ENCODE peak calls at places on chromosomes 11 and 22, in six cellular contexts. D is transverse colon, H is sigmoid colon, N is A549, F is suprapubic skin, P is GM12878. Q is an unnamed sample.

GRCh38 chr11:31641477-31642062 is 132.0 kb downstream of the ELP4 start:
- DNase-seq in D (peak), H (no peak), N (peak), F (no peak), P (no peak), Q (no peak)

GRCh38 chr11:123246749-123247497 is 51.9 kb upstream of the CLMP start:
- DNase-seq in D (peak), H (peak), N (peak), F (peak), P (no peak), Q (peak)

GRCh38 chr11:126891556-126892217 is 108.9 kb downstream of the KIRREL3 start:
- DNase-seq in D (no peak), H (no peak), N (no peak), F (no peak), P (no peak), Q (no peak)

GRCh38 chr11:76371170-76371569 is 9.8 kb downstream of the THAP12 start:
- DNase-seq in D (no peak), H (no peak), N (peak), F (no peak), P (peak), Q (no peak)

GRCh38 chr22:26547837-26548236 is 35.6 kb upstream of the TFIP11 start:
- DNase-seq in D (no peak), H (no peak), N (no peak), F (no peak), P (no peak), Q (no peak)

GRCh38 chr11:17405232-17406005 is 17.0 kb upstream of the KCNJ11 start:
- DNase-seq in D (peak), H (peak), N (peak), F (no peak), P (no peak), Q (peak)

GRCh38 chr11:5548440-5548839 is at the start of gene OR52H1:
- DNase-seq in D (no peak), H (no peak), N (no peak), F (no peak), P (no peak), Q (no peak)

GRCh38 chr11:73866586-73866996 is 10.1 kb downstream of the COA4 start:
- DNase-seq in D (peak), H (peak), N (peak), F (no peak), P (no peak), Q (no peak)

GRCh38 chr11:118838905-118839553 is 44.7 kb upstream of the CXCR5 start:
- DNase-seq in D (no peak), H (no peak), N (no peak), F (no peak), P (peak), Q (no peak)

GRCh38 chr11:60872952-60873524 is 5.7 kb downstream of the ZP1 start:
- DNase-seq in D (peak), H (peak), N (no peak), F (peak), P (no peak), Q (no peak)

GRCh38 chr11:57674251-57674650 is 6.3 kb downstream of the ZDHHC5 start:
- DNase-seq in D (no peak), H (no peak), N (no peak), F (no peak), P (no peak), Q (no peak)

GRCh38 chr11:31822604-31823371 is 11.7 kb upstream of the PAX6 start:
- DNase-seq in D (no peak), H (no peak), N (no peak), F (no peak), P (no peak), Q (no peak)

GRCh38 chr11:118785362-118785761 is 5.6 kb downstream of the DDX6 start:
- DNase-seq in D (no peak), H (no peak), N (no peak), F (no peak), P (no peak), Q (no peak)

GRCh38 chr11:124900464-124900863 is 2.8 kb upstream of the ROBO4 start:
- DNase-seq in D (no peak), H (peak), N (peak), F (no peak), P (no peak), Q (peak)

GRCh38 chr22:39920134-39920743 is 19.4 kb downstream of the GRAP2 start:
- DNase-seq in D (no peak), H (no peak), N (no peak), F (no peak), P (no peak), Q (no peak)

GRCh38 chr11:118998822-118999221 is 884 bp downstream of the CENATAC start:
- DNase-seq in D (no peak), H (no peak), N (peak), F (no peak), P (no peak), Q (no peak)

GRCh38 chr11:6497069-6497839 is at the start of gene DNHD1:
- DNase-seq in D (no peak), H (peak), N (no peak), F (no peak), P (no peak), Q (peak)

GRCh38 chr11:122354029-122354697 is 238.1 kb upstream of the BLID start:
- DNase-seq in D (no peak), H (no peak), N (no peak), F (no peak), P (no peak), Q (no peak)

GRCh38 chr22:21020802-21021429 is 6.0 kb downstream of the P2RX6 start:
- DNase-seq in D (no peak), H (no peak), N (no peak), F (no peak), P (no peak), Q (no peak)

GRCh38 chr11:13152736-13153541 is 124.7 kb upstream of the BMAL1 start:
- DNase-seq in D (no peak), H (no peak), N (peak), F (no peak), P (no peak), Q (no peak)

GRCh38 chr11:69127091-69127850 is 28.5 kb upstream of the SMIM38 start:
- DNase-seq in D (no peak), H (no peak), N (no peak), F (peak), P (no peak), Q (peak)

GRCh38 chr11:63505857-63506528 is at the start of gene LGALS12:
- DNase-seq in D (no peak), H (no peak), N (no peak), F (no peak), P (no peak), Q (peak)

GRCh38 chr11:61113209-61113608 is 10.9 kb downstream of the CD5 start:
- DNase-seq in D (no peak), H (peak), N (no peak), F (no peak), P (no peak), Q (no peak)

GRCh38 chr11:46457659-46458058 is 66.1 kb upstream of the CHRM4 start:
- DNase-seq in D (no peak), H (no peak), N (no peak), F (no peak), P (no peak), Q (no peak)

GRCh38 chr11:115944596-115944995 is 440.4 kb upstream of the CADM1 start:
- DNase-seq in D (no peak), H (no peak), N (no peak), F (no peak), P (no peak), Q (no peak)

DNA sequence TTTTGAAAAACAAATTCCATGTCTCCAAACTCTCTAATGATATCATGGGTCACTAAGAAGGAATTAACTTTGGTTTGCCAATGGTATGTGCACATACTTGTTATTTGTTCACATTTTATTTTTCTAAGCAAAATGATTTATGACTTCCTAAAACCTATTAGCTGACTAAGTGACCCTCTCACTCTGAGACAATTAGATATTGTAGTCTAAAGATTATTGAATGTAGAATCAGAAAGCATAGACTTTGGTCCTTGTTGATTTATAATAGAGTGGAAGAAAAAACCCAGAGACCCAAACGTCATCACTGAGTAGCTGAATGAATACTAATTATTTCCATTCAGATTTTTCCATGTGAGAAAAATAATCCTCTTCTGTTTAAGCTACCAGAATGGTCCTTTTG is 243.5 kb upstream of the ANO3 start:
- DNase-seq in D (no peak), H (no peak), N (no peak), F (no peak), P (no peak), Q (no peak)
- TF ChIP-seq EP300 in D (no peak), H (no peak), N (no peak), F (no peak), P (no peak), Q (no peak)

GRCh38 chr11:116993599-116993998 is 104.6 kb downstream of the SIK3 start:
- DNase-seq in D (no peak), H (no peak), N (no peak), F (no peak), P (no peak), Q (no peak)

GRCh38 chr11:116990061-116990473 is 108.2 kb downstream of the SIK3 start:
- DNase-seq in D (no peak), H (no peak), N (no peak), F (no peak), P (no peak), Q (no peak)

GRCh38 chr11:116989184-116989583 is 109.0 kb downstream of the SIK3 start:
- DNase-seq in D (no peak), H (no peak), N (no peak), F (no peak), P (no peak), Q (no peak)

GRCh38 chr11:116991491-116991890 is 106.7 kb downstream of the SIK3 start:
- DNase-seq in D (no peak), H (no peak), N (no peak), F (no peak), P (no peak), Q (no peak)

GRCh38 chr11:116990811-116991210 is 107.4 kb downstream of the SIK3 start:
- DNase-seq in D (no peak), H (no peak), N (no peak), F (no peak), P (no peak), Q (no peak)
- H3K27ac ChIP-seq in D (peak), H (peak), N (no peak), F (no peak), P (no peak), Q (no peak)

DNA sequence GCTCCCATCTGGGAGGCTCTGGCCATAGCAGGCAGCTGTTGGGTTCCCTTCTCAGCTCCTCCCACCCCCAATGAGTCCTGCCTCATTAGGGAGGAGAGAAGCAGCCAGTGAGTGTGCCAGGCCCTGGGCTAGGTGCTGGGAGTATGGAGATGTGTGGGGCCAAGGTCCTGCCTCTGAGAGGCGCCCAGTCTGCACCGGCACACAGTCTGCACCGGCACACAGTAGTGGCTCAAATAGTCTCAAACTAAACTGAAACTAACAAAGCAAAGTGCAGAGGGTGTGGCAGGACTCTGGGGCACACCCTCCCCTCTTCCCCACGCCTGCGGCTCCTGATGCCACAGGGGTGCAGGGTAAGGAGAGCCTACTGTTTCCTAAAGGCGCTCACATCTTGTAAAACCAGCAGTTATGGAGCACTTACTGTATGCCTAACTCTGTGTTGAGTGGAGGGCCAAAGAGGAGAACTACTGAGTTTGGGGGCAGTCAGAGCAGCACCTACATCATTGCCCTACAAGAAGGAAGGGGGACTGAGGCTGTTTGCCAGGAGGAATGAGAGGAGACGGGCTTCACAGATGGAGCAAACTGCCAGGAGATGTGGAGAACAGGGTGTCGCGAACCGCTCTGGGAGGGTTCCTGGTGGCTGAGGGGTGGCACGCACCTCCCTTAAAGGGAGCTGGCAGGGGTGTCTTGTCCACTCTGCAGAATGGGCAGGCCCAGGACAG is 959 bp upstream of the SH3BP1 start:
- DNase-seq in D (peak), H (no peak), N (no peak), F (no peak), P (no peak), Q (no peak)
- H3K4me3 ChIP-seq in D (no peak), H (peak), N (no peak), F (peak), P (peak), Q (peak)

GRCh38 chr22:23278883-23279675 is 98.8 kb downstream of the BCR start:
- DNase-seq in D (peak), H (no peak), N (peak), F (no peak), P (no peak), Q (peak)
- TF ChIP-seq EP300 in D (no peak), H (no peak), N (no peak), F (no peak), P (no peak), Q (no peak)

GRCh38 chr11:109405671-109406070 is 16.3 kb upstream of the C11orf87 start:
- DNase-seq in D (no peak), H (no peak), N (no peak), F (no peak), P (no peak), Q (no peak)
- H3K27ac ChIP-seq in D (no peak), H (no peak), N (no peak), F (no peak), P (no peak), Q (no peak)

GRCh38 chr11:114776956-114777355 is 98.6 kb downstream of the NXPE2 start:
- DNase-seq in D (no peak), H (no peak), N (no peak), F (no peak), P (no peak), Q (no peak)
- H3K4me3 ChIP-seq in D (no peak), H (no peak), N (no peak), F (no peak), P (no peak), Q (no peak)

GRCh38 chr22:35375031-35375430 is 5.9 kb upstream of the HMOX1 start:
- DNase-seq in D (no peak), H (no peak), N (no peak), F (no peak), P (no peak), Q (no peak)

GRCh38 chr22:35378547-35379078 is 2.3 kb upstream of the HMOX1 start:
- DNase-seq in D (no peak), H (no peak), N (no peak), F (no peak), P (no peak), Q (no peak)

GRCh38 chr22:35379146-35379993 is 1.5 kb upstream of the HMOX1 start:
- DNase-seq in D (peak), H (no peak), N (no peak), F (no peak), P (no peak), Q (no peak)

GRCh38 chr22:35377735-35378134 is 3.2 kb upstream of the HMOX1 start:
- DNase-seq in D (no peak), H (no peak), N (no peak), F (no peak), P (no peak), Q (peak)

DNA sequence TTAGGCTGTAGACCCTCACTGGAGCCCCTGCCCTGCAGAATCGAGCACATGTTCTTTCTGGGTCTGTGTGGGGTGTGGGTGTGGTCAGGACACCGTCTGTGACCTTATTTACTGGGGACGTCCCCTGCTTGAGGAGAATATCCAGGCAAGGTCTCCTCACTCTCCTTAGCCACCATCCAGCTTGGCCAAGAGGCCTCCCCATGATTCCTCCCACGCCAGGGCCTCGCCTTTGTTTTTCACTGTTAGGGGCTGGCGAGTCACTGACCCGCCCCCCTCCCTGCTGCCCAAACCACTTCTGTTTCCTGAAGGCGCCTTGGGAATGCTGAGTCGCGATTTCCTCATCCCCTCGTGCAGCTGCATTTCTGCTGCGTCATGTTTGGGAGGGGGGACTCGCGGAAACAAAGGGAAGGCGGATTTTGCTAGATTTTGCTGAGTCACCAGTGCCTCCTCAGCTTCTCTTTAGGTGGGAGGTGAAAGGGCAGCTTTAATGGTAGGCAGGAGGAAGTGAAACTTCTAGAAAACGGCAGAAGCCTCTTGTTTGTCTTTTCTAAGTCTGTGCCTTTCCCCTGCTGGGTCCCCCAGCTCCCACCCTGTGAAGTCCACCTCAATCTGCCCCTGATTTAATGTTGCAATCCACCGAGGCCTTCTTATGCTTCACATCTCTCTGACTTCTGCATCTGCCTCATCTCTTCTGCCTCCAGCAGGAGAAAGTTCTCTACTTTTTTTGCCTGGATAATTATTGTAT is 4.0 kb upstream of the HMOX1 start:
- DNase-seq in D (peak), H (peak), N (peak), F (peak), P (peak), Q (peak)
- TF ChIP-seq EP300 in D (peak), H (no peak), N (peak), F (no peak), P (peak), Q (no peak)